ENCODE peak calls at places on chromosomes 1 and 21, in eight cellular contexts. One of them, this sample, is unnamed.

GRCh38 chr1:71157151-71157550 is 76.3 kb upstream of the ZRANB2 start:
- DNase-seq in right lobe of liver: no peak
- DNase-seq in GM12864: no peak
- DNase-seq in GM12865: no peak
- DNase-seq in AG09309: no peak
- DNase-seq in fibroblast of pulmonary artery: no peak
- DNase-seq in neuronal stem cell: no peak
- DNase-seq in IMR-90: no peak
- DNase-seq in this sample: no peak

GRCh38 chr1:226066415-226067077 is 4.0 kb downstream of the H3-3A start:
- DNase-seq in right lobe of liver: no peak
- DNase-seq in fibroblast of pulmonary artery: peak
- DNase-seq in GM12865: no peak
- DNase-seq in IMR-90: peak
- DNase-seq in AG09309: no peak
- DNase-seq in neuronal stem cell: no peak
- DNase-seq in GM12864: no peak
- DNase-seq in this sample: no peak

GRCh38 chr1:228206582-228207351 is 1.1 kb upstream of the OBSCN start:
- DNase-seq in AG09309: no peak
- DNase-seq in neuronal stem cell: no peak
- DNase-seq in IMR-90: no peak
- DNase-seq in right lobe of liver: no peak
- DNase-seq in GM12865: no peak
- DNase-seq in GM12864: no peak
- DNase-seq in fibroblast of pulmonary artery: no peak
- DNase-seq in this sample: no peak

GRCh38 chr1:226404904-226405222 is 3.0 kb downstream of the PARP1 start:
- DNase-seq in GM12865: no peak
- DNase-seq in right lobe of liver: no peak
- DNase-seq in IMR-90: no peak
- DNase-seq in fibroblast of pulmonary artery: no peak
- DNase-seq in AG09309: no peak
- DNase-seq in neuronal stem cell: no peak
- DNase-seq in GM12864: no peak
- DNase-seq in this sample: no peak

GRCh38 chr1:93597697-93598096 is 83.9 kb downstream of the BCAR3 start:
- DNase-seq in right lobe of liver: no peak
- DNase-seq in GM12864: no peak
- DNase-seq in IMR-90: no peak
- DNase-seq in GM12865: no peak
- DNase-seq in neuronal stem cell: no peak
- DNase-seq in fibroblast of pulmonary artery: no peak
- DNase-seq in AG09309: no peak
- DNase-seq in this sample: no peak

GRCh38 chr1:229340496-229340895 is 2.4 kb downstream of the CCSAP start:
- DNase-seq in GM12864: no peak
- DNase-seq in GM12865: no peak
- DNase-seq in AG09309: no peak
- DNase-seq in neuronal stem cell: no peak
- DNase-seq in fibroblast of pulmonary artery: no peak
- DNase-seq in IMR-90: no peak
- DNase-seq in right lobe of liver: no peak
- DNase-seq in this sample: no peak

GRCh38 chr1:200971955-200972711 is 51.4 kb downstream of the KIF21B start:
- DNase-seq in GM12864: no peak
- DNase-seq in GM12865: peak
- DNase-seq in AG09309: no peak
- DNase-seq in IMR-90: peak
- DNase-seq in right lobe of liver: no peak
- DNase-seq in neuronal stem cell: peak
- DNase-seq in fibroblast of pulmonary artery: peak
- DNase-seq in this sample: peak

GRCh38 chr1:30684881-30685795 is 38.2 kb downstream of the MATN1 start:
- DNase-seq in AG09309: no peak
- DNase-seq in fibroblast of pulmonary artery: no peak
- DNase-seq in GM12865: no peak
- DNase-seq in IMR-90: no peak
- DNase-seq in right lobe of liver: peak
- DNase-seq in neuronal stem cell: peak
- DNase-seq in GM12864: no peak
- DNase-seq in this sample: peak

GRCh38 chr1:44059956-44060355 is 28.7 kb upstream of the SLC6A9 start:
- DNase-seq in GM12864: no peak
- DNase-seq in AG09309: no peak
- DNase-seq in GM12865: no peak
- DNase-seq in IMR-90: peak
- DNase-seq in neuronal stem cell: no peak
- DNase-seq in right lobe of liver: no peak
- DNase-seq in fibroblast of pulmonary artery: no peak
- DNase-seq in this sample: no peak

GRCh38 chr1:94634977-94635416 is 93.4 kb upstream of the F3 start:
- DNase-seq in right lobe of liver: no peak
- DNase-seq in fibroblast of pulmonary artery: peak
- DNase-seq in GM12865: no peak
- DNase-seq in GM12864: no peak
- DNase-seq in AG09309: no peak
- DNase-seq in neuronal stem cell: no peak
- DNase-seq in IMR-90: no peak
- DNase-seq in this sample: no peak

GRCh38 chr21:28342229-28342810 is 650.4 kb downstream of the LTN1 start:
- DNase-seq in AG09309: no peak
- DNase-seq in IMR-90: no peak
- DNase-seq in neuronal stem cell: no peak
- DNase-seq in GM12864: no peak
- DNase-seq in GM12865: no peak
- DNase-seq in right lobe of liver: no peak
- DNase-seq in fibroblast of pulmonary artery: peak
- DNase-seq in this sample: no peak

GRCh38 chr1:213973129-213973528 is 14.6 kb upstream of the PROX1 start:
- DNase-seq in AG09309: no peak
- DNase-seq in GM12865: no peak
- DNase-seq in neuronal stem cell: no peak
- DNase-seq in IMR-90: no peak
- DNase-seq in right lobe of liver: no peak
- DNase-seq in GM12864: no peak
- DNase-seq in fibroblast of pulmonary artery: no peak
- DNase-seq in this sample: no peak

GRCh38 chr1:204091066-204091465 is 18.2 kb downstream of the SOX13 start:
- DNase-seq in GM12865: no peak
- DNase-seq in AG09309: no peak
- DNase-seq in neuronal stem cell: no peak
- DNase-seq in right lobe of liver: no peak
- DNase-seq in IMR-90: no peak
- DNase-seq in fibroblast of pulmonary artery: no peak
- DNase-seq in GM12864: no peak
- DNase-seq in this sample: no peak

GRCh38 chr1:196440711-196441110 is 167.5 kb downstream of the KCNT2 start:
- DNase-seq in right lobe of liver: no peak
- DNase-seq in GM12864: no peak
- DNase-seq in AG09309: no peak
- DNase-seq in fibroblast of pulmonary artery: no peak
- DNase-seq in IMR-90: no peak
- DNase-seq in GM12865: no peak
- DNase-seq in neuronal stem cell: no peak
- DNase-seq in this sample: no peak

GRCh38 chr1:168893359-168893791 is 164.4 kb upstream of the DPT start:
- DNase-seq in right lobe of liver: no peak
- DNase-seq in GM12865: no peak
- DNase-seq in IMR-90: no peak
- DNase-seq in neuronal stem cell: no peak
- DNase-seq in AG09309: no peak
- DNase-seq in fibroblast of pulmonary artery: peak
- DNase-seq in GM12864: no peak
- DNase-seq in this sample: no peak

GRCh38 chr1:107867422-107867821 is 97.6 kb downstream of the VAV3 start:
- DNase-seq in GM12864: no peak
- DNase-seq in right lobe of liver: no peak
- DNase-seq in IMR-90: no peak
- DNase-seq in fibroblast of pulmonary artery: no peak
- DNase-seq in GM12865: no peak
- DNase-seq in AG09309: no peak
- DNase-seq in neuronal stem cell: peak
- DNase-seq in this sample: no peak

GRCh38 chr21:40047993-40048730 is 180.9 kb downstream of the PCP4 start:
- DNase-seq in AG09309: no peak
- DNase-seq in IMR-90: no peak
- DNase-seq in right lobe of liver: no peak
- DNase-seq in neuronal stem cell: no peak
- DNase-seq in fibroblast of pulmonary artery: no peak
- DNase-seq in GM12864: no peak
- DNase-seq in GM12865: no peak
- DNase-seq in this sample: no peak

GRCh38 chr1:15100369-15101111 is 53.0 kb upstream of the TMEM51 start:
- DNase-seq in AG09309: no peak
- DNase-seq in GM12865: peak
- DNase-seq in right lobe of liver: no peak
- DNase-seq in neuronal stem cell: peak
- DNase-seq in GM12864: peak
- DNase-seq in fibroblast of pulmonary artery: peak
- DNase-seq in IMR-90: peak
- DNase-seq in this sample: no peak

GRCh38 chr1:68442822-68443556 is 6.8 kb downstream of the RPE65 start:
- DNase-seq in neuronal stem cell: peak
- DNase-seq in right lobe of liver: no peak
- DNase-seq in AG09309: peak
- DNase-seq in GM12864: peak
- DNase-seq in fibroblast of pulmonary artery: peak
- DNase-seq in GM12865: peak
- DNase-seq in IMR-90: peak
- DNase-seq in this sample: no peak

GRCh38 chr1:41361495-41362356 is 492 bp downstream of the FOXO6 start:
- DNase-seq in GM12864: no peak
- DNase-seq in fibroblast of pulmonary artery: peak
- DNase-seq in AG09309: no peak
- DNase-seq in IMR-90: no peak
- DNase-seq in neuronal stem cell: no peak
- DNase-seq in right lobe of liver: peak
- DNase-seq in GM12865: peak
- DNase-seq in this sample: peak

GRCh38 chr1:41362749-41363631 is 1.8 kb downstream of the FOXO6 start:
- DNase-seq in neuronal stem cell: no peak
- DNase-seq in GM12864: no peak
- DNase-seq in AG09309: no peak
- DNase-seq in IMR-90: no peak
- DNase-seq in right lobe of liver: peak
- DNase-seq in GM12865: no peak
- DNase-seq in fibroblast of pulmonary artery: no peak
- DNase-seq in this sample: no peak

GRCh38 chr1:41361028-41361494 is at the start of gene FOXO6:
- DNase-seq in right lobe of liver: peak
- DNase-seq in neuronal stem cell: peak
- DNase-seq in AG09309: peak
- DNase-seq in GM12864: peak
- DNase-seq in IMR-90: peak
- DNase-seq in fibroblast of pulmonary artery: peak
- DNase-seq in GM12865: peak
- DNase-seq in this sample: peak

GRCh38 chr1:41363632-41364320 is 2.5 kb downstream of the FOXO6 start:
- DNase-seq in IMR-90: no peak
- DNase-seq in GM12864: no peak
- DNase-seq in AG09309: no peak
- DNase-seq in right lobe of liver: peak
- DNase-seq in fibroblast of pulmonary artery: no peak
- DNase-seq in GM12865: no peak
- DNase-seq in neuronal stem cell: no peak
- DNase-seq in this sample: no peak

DNA sequence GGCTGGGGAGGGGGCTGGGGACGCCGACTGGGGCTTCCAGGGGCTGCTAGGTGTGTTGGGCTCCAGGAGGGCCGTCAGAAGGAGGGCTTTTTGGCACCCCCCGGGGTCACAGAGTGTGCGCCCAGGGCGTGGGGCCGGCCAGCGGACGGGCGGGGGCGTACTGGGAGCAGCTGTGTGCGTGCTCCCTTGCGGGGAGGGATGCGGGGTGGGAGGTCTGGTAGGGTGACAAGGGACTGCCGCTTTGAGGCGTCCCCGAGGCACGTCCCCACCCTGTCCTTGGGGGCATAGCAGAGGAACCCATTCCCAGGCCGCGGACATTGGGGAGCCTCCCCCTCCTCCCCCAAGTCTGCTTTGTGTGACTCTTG is 1.1 kb downstream of the FOXO6 start:
- DNase-seq in GM12865: no peak
- DNase-seq in AG09309: no peak
- DNase-seq in right lobe of liver: peak
- DNase-seq in fibroblast of pulmonary artery: no peak
- DNase-seq in neuronal stem cell: no peak
- DNase-seq in IMR-90: no peak
- DNase-seq in GM12864: no peak
- DNase-seq in this sample: no peak
- H3K4me3 ChIP-seq in GM12865: no peak
- H3K4me3 ChIP-seq in AG09309: no peak
- H3K4me3 ChIP-seq in right lobe of liver: peak
- H3K4me3 ChIP-seq in fibroblast of pulmonary artery: no peak
- H3K4me3 ChIP-seq in neuronal stem cell: peak
- H3K4me3 ChIP-seq in IMR-90: no peak
- H3K4me3 ChIP-seq in GM12864: no peak
- H3K4me3 ChIP-seq in this sample: peak

GRCh38 chr1:37752213-37752582 is 12.7 kb downstream of the EPHA10 start:
- DNase-seq in right lobe of liver: no peak
- DNase-seq in AG09309: no peak
- DNase-seq in GM12864: no peak
- DNase-seq in neuronal stem cell: no peak
- DNase-seq in GM12865: no peak
- DNase-seq in fibroblast of pulmonary artery: no peak
- DNase-seq in IMR-90: no peak
- DNase-seq in this sample: no peak
- H3K4me3 ChIP-seq in right lobe of liver: no peak
- H3K4me3 ChIP-seq in AG09309: no peak
- H3K4me3 ChIP-seq in GM12864: peak
- H3K4me3 ChIP-seq in neuronal stem cell: peak
- H3K4me3 ChIP-seq in GM12865: no peak
- H3K4me3 ChIP-seq in fibroblast of pulmonary artery: no peak
- H3K4me3 ChIP-seq in IMR-90: no peak
- H3K4me3 ChIP-seq in this sample: peak

DNA sequence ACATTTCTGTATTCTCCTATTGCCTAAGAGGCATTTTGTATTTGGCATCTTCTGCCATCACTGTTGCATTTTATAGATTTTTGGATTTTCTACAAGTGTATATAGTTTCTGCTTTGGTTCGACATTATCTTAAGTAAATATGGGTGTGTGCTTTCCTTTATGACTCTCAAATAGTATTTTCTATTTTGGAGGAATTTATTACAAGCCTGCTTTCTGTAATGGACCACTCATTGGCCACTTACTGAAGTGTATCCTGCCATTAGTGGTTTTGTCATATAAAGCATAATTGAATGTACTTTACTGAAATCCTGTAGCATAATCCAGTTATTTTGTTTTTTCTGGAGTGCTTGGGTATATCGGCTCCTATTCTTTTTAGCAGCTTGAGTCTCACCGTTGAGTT is 184.3 kb downstream of the PATJ start:
- DNase-seq in fibroblast of pulmonary artery: no peak
- DNase-seq in GM12865: no peak
- DNase-seq in right lobe of liver: no peak
- DNase-seq in neuronal stem cell: no peak
- DNase-seq in IMR-90: no peak
- DNase-seq in GM12864: no peak
- DNase-seq in AG09309: no peak
- DNase-seq in this sample: no peak
- H3K4me3 ChIP-seq in fibroblast of pulmonary artery: no peak
- H3K4me3 ChIP-seq in GM12865: no peak
- H3K4me3 ChIP-seq in right lobe of liver: no peak
- H3K4me3 ChIP-seq in neuronal stem cell: no peak
- H3K4me3 ChIP-seq in IMR-90: no peak
- H3K4me3 ChIP-seq in GM12864: no peak
- H3K4me3 ChIP-seq in AG09309: no peak
- H3K4me3 ChIP-seq in this sample: no peak

GRCh38 chr1:19033926-19034680 is 77.6 kb upstream of the IFFO2 start:
- DNase-seq in fibroblast of pulmonary artery: no peak
- DNase-seq in neuronal stem cell: no peak
- DNase-seq in right lobe of liver: no peak
- DNase-seq in GM12865: no peak
- DNase-seq in AG09309: no peak
- DNase-seq in IMR-90: peak
- DNase-seq in GM12864: no peak
- DNase-seq in this sample: peak
- H3K4me3 ChIP-seq in fibroblast of pulmonary artery: no peak
- H3K4me3 ChIP-seq in neuronal stem cell: no peak
- H3K4me3 ChIP-seq in right lobe of liver: no peak
- H3K4me3 ChIP-seq in GM12865: no peak
- H3K4me3 ChIP-seq in AG09309: no peak
- H3K4me3 ChIP-seq in IMR-90: no peak
- H3K4me3 ChIP-seq in GM12864: no peak
- H3K4me3 ChIP-seq in this sample: no peak